ENCODE peak calls at places on chromosome 4, in ten cellular contexts. R, A, M, S, B, Q, H, U, I and Z are unnamed samples.

GRCh38 chr4:154277164-154277563 is 214.4 kb downstream of the DCHS2 start:
- DNase-seq in H (no peak), U (no peak), M (no peak), Q (no peak), A (no peak), R (no peak), S (no peak), B (no peak), I (no peak), Z (no peak)

GRCh38 chr4:128858875-128859696 is 49.6 kb downstream of the JADE1 start:
- DNase-seq in Q (peak; percentile 62), B (no peak), M (peak; percentile 68), R (no peak), H (no peak), I (no peak), A (no peak), U (no peak), S (no peak), Z (no peak)

GRCh38 chr4:1464581-1465171 is 58.4 kb upstream of the NKX1-1 start:
- DNase-seq in M (no peak), Q (no peak), R (no peak), A (no peak), H (no peak), S (no peak), B (no peak), I (no peak), U (no peak), Z (no peak)

GRCh38 chr4:106585920-106586349 is 217.4 kb upstream of the GIMD1 start:
- DNase-seq in H (no peak), I (no peak), Q (no peak), U (no peak), A (no peak), S (no peak), R (no peak), M (no peak), B (no peak), Z (no peak)

GRCh38 chr4:110955748-110956147 is 332.9 kb upstream of the PITX2 start:
- DNase-seq in Q (no peak), A (no peak), S (no peak), R (no peak), M (no peak), B (no peak), I (no peak), H (no peak), U (no peak), Z (no peak)

GRCh38 chr4:80005863-80006262 is 67.2 kb downstream of the ANTXR2 start:
- DNase-seq in U (no peak), R (no peak), Q (no peak), H (no peak), B (no peak), I (no peak), A (no peak), M (no peak), S (no peak), Z (no peak)

GRCh38 chr4:147578057-147578476 is 39.1 kb upstream of the TMEM184C start:
- DNase-seq in I (no peak), Q (peak; percentile 76), U (no peak), H (no peak), B (no peak), A (no peak), M (no peak), R (no peak), S (no peak), Z (no peak)

GRCh38 chr4:73944061-73944875 is 37.6 kb downstream of the PF4 start:
- DNase-seq in R (no peak), M (peak; percentile 9), U (no peak), A (peak; percentile 54), S (no peak), H (no peak), Q (peak; percentile 18), B (no peak), I (no peak), Z (no peak)

GRCh38 chr4:57442834-57443291 is 332.7 kb upstream of the IGFBP7 start:
- DNase-seq in H (no peak), A (peak; percentile 73), R (no peak), I (peak; percentile 41), S (no peak), Q (peak; percentile 29), U (peak; percentile 76), B (no peak), M (peak; percentile 44), Z (no peak)

GRCh38 chr4:37780444-37781133 is 45.9 kb upstream of the PGM2 start:
- DNase-seq in R (no peak), U (peak; percentile 14), H (peak; percentile 75), I (no peak), M (peak; percentile 31), Q (no peak), S (no peak), A (no peak), B (no peak), Z (no peak)

GRCh38 chr4:76600447-76600846 is 165.4 kb downstream of the SHROOM3 start:
- DNase-seq in M (no peak), B (no peak), S (no peak), U (no peak), Q (no peak), I (no peak), H (no peak), A (no peak), R (no peak), Z (no peak)

GRCh38 chr4:3337357-3337732 is 44.5 kb downstream of the RGS12 start:
- DNase-seq in I (no peak), H (no peak), A (no peak), U (no peak), M (no peak), Q (no peak), B (no peak), R (no peak), S (no peak), Z (no peak)

GRCh38 chr4:24656906-24657305 is 72.6 kb upstream of the DHX15 start:
- DNase-seq in H (no peak), Q (no peak), U (no peak), S (no peak), B (no peak), I (no peak), M (no peak), A (no peak), R (no peak), Z (no peak)

GRCh38 chr4:26779674-26780073 is 81.0 kb upstream of the STIM2 start:
- DNase-seq in M (peak; percentile 33), S (peak; percentile 60), A (no peak), I (no peak), U (no peak), R (no peak), H (no peak), B (no peak), Q (peak; percentile 36), Z (no peak)

GRCh38 chr4:157702821-157703220 is 470.0 kb downstream of the GASK1B start:
- DNase-seq in A (no peak), B (no peak), Q (no peak), H (no peak), S (no peak), I (no peak), M (no peak), R (no peak), U (no peak), Z (no peak)

GRCh38 chr4:10093801-10094552 is 22.6 kb downstream of the WDR1 start:
- DNase-seq in M (peak; percentile 75), A (peak; percentile 80), I (no peak), Q (peak; percentile 86), U (peak; percentile 57), R (no peak), S (no peak), H (no peak), B (no peak), Z (no peak)

GRCh38 chr4:174512745-174513144 is 9.5 kb downstream of the HPGD start:
- DNase-seq in Q (no peak), M (no peak), A (no peak), S (no peak), I (no peak), U (no peak), H (no peak), B (no peak), R (no peak), Z (no peak)

GRCh38 chr4:104964387-104965175 is 182.1 kb upstream of the TET2 start:
- DNase-seq in Q (no peak), H (no peak), S (no peak), A (no peak), M (no peak), R (no peak), U (no peak), I (no peak), B (no peak), Z (no peak)

GRCh38 chr4:55398461-55398860 is 2.7 kb downstream of the TMEM165 start:
- DNase-seq in Q (peak; percentile 39), B (no peak), R (no peak), U (no peak), H (no peak), I (no peak), A (no peak), S (no peak), M (no peak), Z (no peak)

GRCh38 chr4:140300271-140300970 is 73.0 kb upstream of the SCOC start:
- DNase-seq in Q (peak; percentile 61), M (no peak), R (no peak), S (peak; percentile 28), A (no peak), U (peak; percentile 9), I (no peak), H (no peak), B (no peak), Z (no peak)

GRCh38 chr4:133624744-133625143 is 475.6 kb downstream of the PCDH10 start:
- DNase-seq in A (peak; percentile 51), H (no peak), M (no peak), B (no peak), S (no peak), U (no peak), R (no peak), Q (no peak), I (no peak), Z (no peak)

GRCh38 chr4:142596595-142596994 is 249.5 kb downstream of the INPP4B start:
- DNase-seq in U (no peak), Q (no peak), M (no peak), H (no peak), A (no peak), B (no peak), R (no peak), S (no peak), I (no peak), Z (no peak)

GRCh38 chr4:76641758-76642157 is 206.7 kb downstream of the SHROOM3 start:
- DNase-seq in S (no peak), A (no peak), R (no peak), B (no peak), Q (no peak), I (no peak), H (no peak), M (no peak), U (no peak), Z (no peak)

GRCh38 chr4:88063634-88064296 is 56.3 kb downstream of the PKD2 start:
- DNase-seq in U (no peak), S (no peak), Q (no peak), A (no peak), H (no peak), M (no peak), B (no peak), R (no peak), I (no peak), Z (no peak)

GRCh38 chr4:175386776-175387507 is 425.1 kb downstream of the GPM6A start:
- DNase-seq in B (no peak), Q (no peak), H (no peak), R (no peak), S (no peak), M (no peak), I (no peak), U (no peak), A (no peak), Z (peak; percentile 4)

GRCh38 chr4:150934022-150934421 is 81.1 kb downstream of the LRBA start:
- DNase-seq in S (no peak), R (no peak), A (no peak), M (no peak), I (no peak), H (no peak), Q (no peak), U (no peak), B (no peak), Z (no peak)

GRCh38 chr4:135249006-135249405 is 1047.4 kb upstream of the PABPC4L start:
- DNase-seq in H (no peak), U (no peak), M (no peak), B (no peak), I (no peak), S (no peak), R (no peak), Q (no peak), A (no peak), Z (no peak)

GRCh38 chr4:188158336-188158735 is 19.1 kb downstream of the TRIML1 start:
- DNase-seq in Q (no peak), I (no peak), S (no peak), U (no peak), A (no peak), R (no peak), M (no peak), B (no peak), H (no peak), Z (no peak)